ENCODE peak calls at places on chromosomes 5 and 9, in seven cellular contexts. K is GM12865; J is esophagus muscularis mucosa; Q is activated CD4-positive, alpha-beta T cell treated with anti-CD3 and anti-CD28 coated beads, Interleukin-2, amount 50 U/mL, for 1 hour; Z is NCI-H2081; S is effector memory CD8-positive, alpha-beta T cell; A is T-helper 17 cell. U is an unnamed sample.

GRCh38 chr5:176652136-176652535 is 4.9 kb downstream of the TSPAN17 start:
- DNase-seq in K (no peak), J (no peak), Q (no peak), Z (no peak), S (no peak), A (no peak), U (no peak)

GRCh38 chr9:123864291-123864690 is 65.6 kb downstream of the DENND1A start:
- DNase-seq in K (no peak), J (no peak), Q (no peak), Z (no peak), S (no peak), A (no peak), U (no peak)

GRCh38 chr5:40027395-40027794 is 602.6 kb upstream of the DAB2 start:
- DNase-seq in K (no peak), J (no peak), Q (no peak), Z (no peak), S (no peak), A (no peak), U (no peak)

GRCh38 chr9:95528908-95529502 is 12.2 kb upstream of the PTCH1 start:
- DNase-seq in K (no peak), J (no peak), Q (no peak), Z (no peak), S (no peak), A (no peak), U (no peak)

GRCh38 chr5:65823174-65823573 is 101.2 kb downstream of the NLN start:
- DNase-seq in K (no peak), J (no peak), Q (no peak), Z (no peak), S (no peak), A (no peak), U (no peak)

GRCh38 chr5:75885849-75886596 is 168.8 kb upstream of the POC5 start:
- DNase-seq in K (peak), J (peak), Q (no peak), Z (no peak), S (no peak), A (no peak), U (no peak)

GRCh38 chr9:34929506-34930102 is 28.5 kb upstream of the PHF24 start:
- DNase-seq in K (peak), J (no peak), Q (peak), Z (peak), S (no peak), A (no peak), U (no peak)

GRCh38 chr5:106401561-106401960 is 1269.2 kb downstream of the EFNA5 start:
- DNase-seq in K (no peak), J (no peak), Q (no peak), Z (no peak), S (no peak), A (no peak), U (no peak)

GRCh38 chr9:20624201-20625002 is 2.1 kb upstream of the MLLT3 start:
- DNase-seq in K (peak), J (no peak), Q (peak), Z (peak), S (peak), A (peak), U (peak)

GRCh38 chr9:90142580-90142979 is 500.0 kb downstream of the DIRAS2 start:
- DNase-seq in K (peak), J (no peak), Q (peak), Z (peak), S (peak), A (no peak), U (peak)

GRCh38 chr5:80153586-80154126 is 102.2 kb downstream of the SERINC5 start:
- DNase-seq in K (no peak), J (no peak), Q (peak), Z (peak), S (no peak), A (no peak), U (no peak)

GRCh38 chr9:28073278-28073677 is 500.0 kb upstream of the C9orf72 start:
- DNase-seq in K (peak), J (no peak), Q (no peak), Z (peak), S (no peak), A (no peak), U (peak)

GRCh38 chr5:30804739-30805313 is 388.7 kb upstream of the CDH6 start:
- DNase-seq in K (no peak), J (no peak), Q (no peak), Z (no peak), S (no peak), A (no peak), U (no peak)

GRCh38 chr9:135516132-135516860 is 4.9 kb upstream of the LCN1 start:
- DNase-seq in K (no peak), J (no peak), Q (no peak), Z (no peak), S (no peak), A (no peak), U (no peak)

GRCh38 chr5:95962785-95963184 is 1.1 kb upstream of the ELL2 start:
- DNase-seq in K (no peak), J (no peak), Q (no peak), Z (no peak), S (no peak), A (no peak), U (no peak)

GRCh38 chr9:131657456-131657855 is 82.4 kb downstream of the RAPGEF1 start:
- DNase-seq in K (peak), J (no peak), Q (no peak), Z (no peak), S (peak), A (no peak), U (no peak)

GRCh38 chr9:14243514-14244042 is 70.4 kb downstream of the NFIB start:
- DNase-seq in K (no peak), J (no peak), Q (no peak), Z (no peak), S (no peak), A (no peak), U (no peak)

GRCh38 chr9:95003694-95004451 is 277.4 kb downstream of the AOPEP start:
- DNase-seq in K (peak), J (no peak), Q (no peak), Z (peak), S (no peak), A (no peak), U (peak)

GRCh38 chr5:156367602-156368001 is 40.6 kb downstream of the SGCD start:
- DNase-seq in K (no peak), J (no peak), Q (no peak), Z (no peak), S (no peak), A (no peak), U (no peak)

GRCh38 chr9:134962998-134963364 is 45.3 kb upstream of the FCN1 start:
- DNase-seq in K (no peak), J (no peak), Q (no peak), Z (no peak), S (no peak), A (no peak), U (no peak)

GRCh38 chr5:75057551-75057950 is 5.2 kb upstream of the GCNT4 start:
- DNase-seq in K (no peak), J (no peak), Q (no peak), Z (no peak), S (no peak), A (no peak), U (no peak)

GRCh38 chr5:96226941-96227552 is 206.0 kb downstream of the PCSK1 start:
- DNase-seq in K (no peak), J (no peak), Q (no peak), Z (no peak), S (no peak), A (no peak), U (no peak)

GRCh38 chr5:6737043-6737941 is 24.1 kb downstream of the TENT4A start:
- DNase-seq in K (peak), J (no peak), Q (no peak), Z (no peak), S (no peak), A (no peak), U (no peak)

GRCh38 chr5:77168884-77169254 is 41.6 kb upstream of the PDE8B start:
- DNase-seq in K (no peak), J (peak), Q (no peak), Z (no peak), S (no peak), A (no peak), U (no peak)

GRCh38 chr9:22863106-22863505 is 416.5 kb downstream of the DMRTA1 start:
- DNase-seq in K (no peak), J (no peak), Q (no peak), Z (no peak), S (no peak), A (no peak), U (no peak)

GRCh38 chr5:152171888-152172287 is 233.2 kb downstream of the NMUR2 start:
- DNase-seq in K (no peak), J (no peak), Q (no peak), Z (no peak), S (no peak), A (no peak), U (no peak)

U was measured in NCI-H510A.